ENCODE peak calls at places on chromosomes 11 and 22, in nine cellular contexts. U, F, I, B, Y, H, N, E and M are unnamed samples.

GRCh38 chr22:17931400-17931825 is 92.9 kb downstream of the MICAL3 start:
- DNase-seq in U (no peak), F (no peak), I (no peak), B (no peak), Y (no peak), H (no peak), N (no peak), E (no peak), M (no peak)

GRCh38 chr11:74693531-74693930 is 37.7 kb downstream of the CHRDL2 start:
- DNase-seq in U (no peak), F (no peak), I (no peak), B (no peak), Y (no peak), H (no peak), N (no peak), E (no peak), M (no peak)

GRCh38 chr11:130940706-130941105 is 24.4 kb upstream of the SNX19 start:
- DNase-seq in U (no peak), F (no peak), I (no peak), B (no peak), Y (no peak), H (no peak), N (no peak), E (no peak), M (no peak)

GRCh38 chr11:5712507-5712906 is 22.9 kb downstream of the TRIM22 start:
- DNase-seq in U (no peak), F (no peak), I (no peak), B (no peak), Y (no peak), H (peak; percentile 23), N (no peak), E (no peak), M (peak; percentile 6)

GRCh38 chr11:2212411-2213251 is 41.0 kb upstream of the TH start:
- DNase-seq in U (no peak), F (peak; percentile 6), I (no peak), B (peak; percentile 12), Y (no peak), H (no peak), N (no peak), E (peak; percentile 40), M (no peak)

GRCh38 chr22:46547883-46548244 is 10.4 kb upstream of the CELSR1 start:
- DNase-seq in U (peak; percentile 67), F (no peak), I (no peak), B (peak; percentile 88), Y (no peak), H (peak; percentile 89), N (peak; percentile 90), E (peak; percentile 83), M (no peak)

GRCh38 chr11:13963169-13963948 is 836 bp downstream of the SPON1 start:
- DNase-seq in U (no peak), F (peak; percentile 50), I (peak; percentile 42), B (no peak), Y (peak; percentile 18), H (peak; percentile 2), N (peak; percentile 20), E (peak; percentile 66), M (no peak)

GRCh38 chr22:46845281-46846153 is 83.1 kb downstream of the TBC1D22A start:
- DNase-seq in U (no peak), F (no peak), I (no peak), B (no peak), Y (no peak), H (peak; percentile 83), N (peak; percentile 43), E (no peak), M (no peak)

DNA sequence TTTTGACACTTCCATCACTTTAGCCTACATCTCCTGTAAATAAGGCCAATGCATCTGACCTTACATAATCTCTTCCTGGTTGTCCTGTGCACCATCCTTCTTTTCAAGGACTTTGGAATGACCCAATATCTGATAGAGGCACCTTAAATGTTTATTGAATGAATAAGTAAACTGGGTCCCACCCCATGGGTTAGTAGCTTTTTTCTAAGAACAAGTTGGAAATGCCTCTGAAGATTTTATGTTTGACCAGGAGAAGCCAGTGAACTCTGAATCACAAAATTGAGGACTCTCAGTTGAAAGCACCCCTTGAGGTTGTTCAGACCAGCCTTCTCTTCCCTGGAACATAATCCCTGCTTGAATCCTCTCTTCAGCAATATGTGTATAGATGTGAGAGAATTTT is 1.4 kb downstream of the RNF185 start:
- DNase-seq in U (no peak), F (no peak), I (no peak), B (no peak), Y (no peak), H (no peak), N (no peak), E (no peak), M (no peak)
- H3K4me3 ChIP-seq in U (no peak overlapping the region), F (peak overlapping the region; percentile 93), I (no peak overlapping the region), B (no peak overlapping the region), Y (no peak overlapping the region), H (no peak overlapping the region), N (peak overlapping the region; percentile 94), E (peak overlapping the region; percentile 84), M (no peak overlapping the region)

GRCh38 chr11:102196816-102197215 is 86.6 kb downstream of the YAP1 start:
- DNase-seq in U (no peak), F (no peak), I (no peak), B (no peak), Y (no peak), H (no peak), N (no peak), E (no peak), M (no peak)

GRCh38 chr11:102196351-102196750 is 86.1 kb downstream of the YAP1 start:
- DNase-seq in U (no peak), F (no peak), I (no peak), B (no peak), Y (no peak), H (no peak), N (no peak), E (no peak), M (no peak)

GRCh38 chr11:102194983-102195382 is 84.7 kb downstream of the YAP1 start:
- DNase-seq in U (no peak), F (no peak), I (no peak), B (no peak), Y (no peak), H (no peak), N (no peak), E (no peak), M (no peak)

GRCh38 chr11:102199673-102200072 is 89.4 kb downstream of the YAP1 start:
- DNase-seq in U (no peak), F (no peak), I (no peak), B (no peak), Y (no peak), H (no peak), N (no peak), E (no peak), M (no peak)

DNA sequence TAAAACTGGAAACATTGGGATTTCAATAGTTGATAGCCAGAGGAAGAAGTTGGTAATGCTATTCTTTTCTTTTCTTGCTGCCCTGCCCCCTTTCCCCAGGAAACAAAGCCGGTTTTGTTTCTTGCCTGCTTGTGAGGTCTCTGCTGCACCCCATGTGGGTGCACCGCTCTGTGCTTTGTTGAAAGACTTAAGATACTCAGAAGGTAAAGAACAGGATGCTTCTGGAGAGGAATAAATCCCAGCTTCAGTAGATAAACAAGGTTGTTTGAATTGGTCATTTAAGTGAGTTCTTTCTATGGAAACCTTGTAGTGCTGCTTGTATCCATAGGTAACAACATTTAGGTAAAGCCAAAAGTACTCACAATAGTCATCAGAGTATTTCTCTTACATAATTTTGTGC is 87.5 kb downstream of the YAP1 start:
- DNase-seq in U (no peak), F (no peak), I (no peak), B (no peak), Y (no peak), H (no peak), N (peak; percentile 32), E (no peak), M (no peak)
- H3K4me3 ChIP-seq in U (no peak overlapping the region), F (no peak overlapping the region), I (no peak overlapping the region), B (no peak overlapping the region), Y (no peak overlapping the region), H (no peak overlapping the region), N (no peak overlapping the region), E (no peak overlapping the region), M (no peak overlapping the region)

GRCh38 chr22:50675553-50676199 is 3.1 kb downstream of the SHANK3 start:
- DNase-seq in U (no peak), F (no peak), I (no peak), B (no peak), Y (no peak), H (no peak), N (no peak), E (no peak), M (no peak)

GRCh38 chr22:50672471-50673230 is at the start of gene SHANK3:
- DNase-seq in U (no peak), F (peak; percentile 41), I (no peak), B (no peak), Y (no peak), H (no peak), N (no peak), E (no peak), M (peak; percentile 35)

GRCh38 chr22:50673231-50674126 is 856 bp downstream of the SHANK3 start:
- DNase-seq in U (no peak), F (no peak), I (no peak), B (no peak), Y (no peak), H (no peak), N (no peak), E (no peak), M (no peak)

GRCh38 chr22:50674606-50675552 is 2.3 kb downstream of the SHANK3 start:
- DNase-seq in U (no peak), F (no peak), I (peak; percentile 73), B (no peak), Y (peak; percentile 79), H (no peak), N (peak; percentile 26), E (no peak), M (no peak)

DNA sequence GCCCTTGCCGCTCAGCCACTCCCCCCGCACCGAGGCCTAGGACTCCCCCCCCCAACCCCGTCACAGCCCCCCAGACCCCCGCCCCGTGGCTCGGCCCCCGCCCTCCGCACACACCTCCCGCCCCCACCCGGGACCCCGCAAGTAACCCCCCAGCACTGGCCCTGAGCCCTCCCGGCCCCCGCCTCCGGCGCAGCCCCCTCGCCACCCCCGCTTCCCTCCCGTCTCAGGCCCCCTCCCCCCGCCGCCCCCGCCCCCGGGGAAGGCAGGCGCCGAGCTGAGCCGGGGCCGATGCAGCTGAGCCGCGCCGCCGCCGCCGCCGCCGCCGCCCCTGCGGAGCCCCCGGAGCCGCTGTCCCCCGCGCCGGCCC is 1.5 kb downstream of the SHANK3 start:
- DNase-seq in U (no peak), F (no peak), I (peak; percentile 45), B (no peak), Y (no peak), H (no peak), N (no peak), E (no peak), M (no peak)
- H3K4me3 ChIP-seq in U (peak overlapping the region; percentile 5), F (peak overlapping the region; percentile 9), I (peak overlapping the region; percentile 44), B (no peak overlapping the region), Y (peak overlapping the region; percentile 37), H (no peak overlapping the region), N (no peak overlapping the region), E (peak overlapping the region; percentile 37), M (no peak overlapping the region)

DNA sequence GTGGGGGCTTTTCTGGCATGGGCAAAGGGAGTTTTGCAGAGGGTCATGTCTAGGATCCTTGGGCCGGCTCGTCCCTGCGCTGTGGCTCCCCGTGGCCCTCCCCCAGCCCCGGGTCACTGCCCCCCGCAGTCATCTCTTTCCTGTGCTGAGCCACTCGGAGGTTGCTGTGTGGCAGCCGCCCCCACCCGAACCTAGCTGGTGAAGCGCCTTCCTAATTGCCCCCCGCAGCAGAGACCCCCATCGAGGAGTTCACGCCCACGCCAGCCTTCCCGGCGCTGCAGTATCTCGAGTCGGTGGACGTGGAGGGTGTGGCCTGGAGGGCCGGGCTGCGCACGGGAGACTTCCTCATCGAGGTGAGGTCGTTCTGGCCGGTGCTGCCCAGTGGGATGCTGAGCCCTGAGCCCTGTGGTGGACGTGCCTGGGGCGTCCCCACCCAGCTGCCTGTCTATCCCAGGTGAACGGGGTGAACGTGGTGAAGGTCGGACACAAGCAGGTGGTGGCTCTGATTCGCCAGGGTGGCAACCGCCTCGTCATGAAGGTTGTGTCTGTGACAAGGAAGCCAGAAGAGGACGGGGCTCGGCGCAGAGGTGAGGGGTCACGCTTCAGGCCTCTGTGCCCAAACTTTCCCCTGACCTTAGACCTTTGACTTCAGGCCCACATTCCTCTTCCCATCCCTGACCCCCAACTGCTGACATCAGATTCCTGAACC is 32.0 kb downstream of the SHANK3 start:
- DNase-seq in U (no peak), F (no peak), I (no peak), B (no peak), Y (no peak), H (no peak), N (no peak), E (no peak), M (no peak)
- H3K4me3 ChIP-seq in U (no peak overlapping the region), F (no peak overlapping the region), I (no peak overlapping the region), B (no peak overlapping the region), Y (no peak overlapping the region), H (peak overlapping the region; percentile 49), N (no peak overlapping the region), E (no peak overlapping the region), M (peak overlapping the region; percentile 64)